ENCODE peak calls at places on chromosomes 6 and 20, in five cellular contexts. F is fibroblast of lung, W is astrocyte, E is left ventricle myocardium inferior, B is hepatocyte. O is an unnamed sample. For H3K4me1, the result is how much of the 10 kb centered on the place peaks cover.

GRCh38 chr6:40803897-40804702 is 216.9 kb upstream of the LRFN2 start:
- DNase-seq in E (no peak), W (no peak), F (no peak), B (peak), O (no peak)

GRCh38 chr6:1518855-1519254 is 90.9 kb upstream of the FOXC1 start:
- DNase-seq in B (no peak), F (no peak), W (no peak), E (no peak), O (no peak)

GRCh38 chr20:47273591-47274235 is 82.8 kb downstream of the ZMYND8 start:
- DNase-seq in E (no peak), W (peak), B (no peak), F (no peak), O (no peak)

GRCh38 chr20:64140421-64140820 is 23.8 kb upstream of the MYT1 start:
- DNase-seq in F (no peak), W (no peak), E (no peak), B (peak), O (no peak)

GRCh38 chr6:90493332-90493731 is 93.5 kb downstream of the MAP3K7 start:
- DNase-seq in B (no peak), F (peak), E (no peak), W (peak), O (no peak)

GRCh38 chr6:39362487-39362865 is 40.0 kb upstream of the KCNK16 start:
- DNase-seq in B (no peak), W (no peak), F (peak), E (no peak), O (no peak)

GRCh38 chr6:143939364-143939763 is 68.7 kb downstream of the PLAGL1 start:
- DNase-seq in W (no peak), E (no peak), F (no peak), B (no peak), O (no peak)

GRCh38 chr20:46833360-46833759 is 61.3 kb upstream of the EYA2 start:
- DNase-seq in W (no peak), F (no peak), E (no peak), B (no peak), O (no peak)

GRCh38 chr20:43541214-43541613 is 17.6 kb upstream of the SGK2 start:
- DNase-seq in E (no peak), W (peak), B (no peak), F (no peak), O (no peak)

GRCh38 chr6:138287144-138287955 is 69.1 kb upstream of the PBOV1 start:
- DNase-seq in F (no peak), B (peak), W (peak), E (no peak), O (no peak)

GRCh38 chr20:16424780-16425179 is 148.5 kb downstream of the KIF16B start:
- DNase-seq in W (no peak), B (no peak), F (no peak), E (no peak), O (no peak)

GRCh38 chr6:27809939-27810767 is 102.0 kb downstream of the OR2B2 start:
- DNase-seq in E (peak), B (peak), F (peak), W (peak), O (peak)

GRCh38 chr6:42819803-42820508 is 38.1 kb downstream of the BICRAL start:
- DNase-seq in W (no peak), B (no peak), E (no peak), F (peak), O (no peak)

GRCh38 chr6:67411036-67411435 is 1224.0 kb upstream of the ADGRB3 start:
- DNase-seq in E (no peak), F (no peak), B (peak), W (no peak), O (no peak)

GRCh38 chr20:45940053-45940452 is 5.6 kb downstream of the PCIF1 start:
- DNase-seq in F (no peak), E (no peak), B (no peak), W (no peak), O (no peak)

GRCh38 chr20:38076548-38076947 is 43.0 kb downstream of the RPRD1B start:
- DNase-seq in E (no peak), W (no peak), F (no peak), B (no peak), O (no peak)

GRCh38 chr6:52286798-52287432 is 2.4 kb upstream of the MCM3 start:
- DNase-seq in F (peak), W (peak), E (peak), B (peak), O (peak)

GRCh38 chr6:111096246-111096645 is 8.9 kb downstream of the SLC16A10 start:
- DNase-seq in W (no peak), F (no peak), B (peak), E (no peak), O (no peak)

GRCh38 chr6:41707565-41708200 is 27.7 kb downstream of the TFEB start:
- DNase-seq in B (no peak), E (no peak), F (no peak), W (no peak), O (peak)

GRCh38 chr6:27161946-27162603 is 85.4 kb upstream of the PRSS16 start:
- DNase-seq in W (peak), B (peak), E (no peak), F (peak), O (no peak)

GRCh38 chr6:75863784-75864183 is 114.7 kb downstream of the MYO6 start:
- DNase-seq in W (no peak), E (no peak), F (no peak), B (no peak), O (no peak)

GRCh38 chr20:22216984-22217383 is 367.4 kb downstream of the FOXA2 start:
- DNase-seq in B (no peak), F (no peak), E (no peak), W (no peak), O (no peak)

GRCh38 chr6:140062042-140063041 is 687.9 kb upstream of the CITED2 start:
- DNase-seq in F (peak), B (peak), W (peak), E (peak), O (peak)

GRCh38 chr6:52065621-52066020 is 21.8 kb downstream of the PKHD1 start:
- DNase-seq in F (no peak), E (no peak), B (peak), W (no peak), O (no peak)

GRCh38 chr20:34271961-34272360 is 30.7 kb downstream of the ASIP start:
- DNase-seq in W (peak), B (no peak), E (no peak), F (no peak), O (no peak)

GRCh38 chr6:49558233-49558632 is 7.8 kb downstream of the C6orf141 start:
- DNase-seq in F (no peak), B (no peak), E (no peak), W (no peak), O (no peak)

GRCh38 chr20:43752561-43753301 is 25.9 kb upstream of the GTSF1L start:
- DNase-seq in F (peak), B (no peak), W (peak), E (no peak), O (no peak)

GRCh38 chr20:23314714-23315498 is 35.7 kb upstream of the NXT1 start:
- DNase-seq in F (peak), B (no peak), W (no peak), E (peak), O (peak)

GRCh38 chr20:23508449-23508848 is 17.5 kb downstream of the CST8 start:
- DNase-seq in B (no peak), E (no peak), F (no peak), W (no peak), O (no peak)

GRCh38 chr6:1027109-1027794 is 284.6 kb upstream of the FOXQ1 start:
- DNase-seq in W (no peak), B (peak), E (no peak), F (peak), O (no peak)

GRCh38 chr6:27836783-27837635 is 75.2 kb downstream of the OR2B2 start:
- DNase-seq in B (peak), W (peak), F (peak), E (no peak), O (peak)

GRCh38 chr6:42970859-42971612 is 7.9 kb downstream of the PEX6 start:
- DNase-seq in W (peak), E (no peak), B (no peak), F (no peak), O (no peak)

GRCh38 chr6:53961679-53962370 is 149.4 kb upstream of the MLIP start:
- DNase-seq in W (peak), F (no peak), E (no peak), B (peak), O (no peak)

GRCh38 chr6:37029249-37029959 is 23.9 kb downstream of the FGD2 start:
- DNase-seq in W (peak), B (peak), E (peak), F (peak), O (peak)

GRCh38 chr6:6331393-6331792 is 10.9 kb upstream of the F13A1 start:
- DNase-seq in W (no peak), F (no peak), B (no peak), E (no peak), O (no peak)

GRCh38 chr6:23175391-23175790 is 606.0 kb downstream of the HDGFL1 start:
- DNase-seq in E (no peak), F (peak), W (peak), B (no peak), O (no peak)
- H3K27ac ChIP-seq in E (no peak), F (peak), W (peak), B (no peak), O (no peak)

GRCh38 chr20:52785678-52786077 is 186.5 kb upstream of the TSHZ2 start:
- DNase-seq in F (peak), B (no peak), E (peak), W (no peak), O (no peak)

GRCh38 chr20:52789716-52790115 is 182.4 kb upstream of the TSHZ2 start:
- DNase-seq in B (no peak), E (no peak), W (no peak), F (no peak), O (no peak)

GRCh38 chr20:52779125-52779524 is 193.0 kb upstream of the TSHZ2 start:
- DNase-seq in B (no peak), E (no peak), W (no peak), F (peak), O (no peak)

GRCh38 chr20:52783769-52784168 is 188.4 kb upstream of the TSHZ2 start:
- DNase-seq in F (peak), B (no peak), E (no peak), W (no peak), O (no peak)
- TF ChIP-seq CTCF in F (no peak), B (peak), E (peak), W (peak), O (no peak)

GRCh38 chr20:58651548-58651822 is 402 bp downstream of the STX16 start:
- DNase-seq in E (no peak), F (no peak), B (peak), W (no peak), O (no peak)
- H3K4me1 ChIP-seq in E (half or more), F (under half), B (under half), W (half or more), O (half or more)

GRCh38 chr20:3681931-3682820 is at the start of gene ADAM33:
- DNase-seq in W (no peak), E (peak), F (peak), B (peak), O (peak)
- H3K27ac ChIP-seq in W (no peak), E (peak), F (peak), B (peak), O (peak)

GRCh38 chr6:169961772-169962561 is 210.5 kb downstream of the ERMARD start:
- DNase-seq in W (no peak), B (peak), F (no peak), E (peak), O (peak)
- TF ChIP-seq CTCF in W (no peak), B (peak), F (no peak), E (peak), O (no peak)

GRCh38 chr6:108920751-108921150 is 72.5 kb downstream of the ARMC2 start:
- DNase-seq in E (no peak), F (no peak), W (no peak), B (no peak), O (no peak)

GRCh38 chr6:108916026-108916689 is 67.9 kb downstream of the ARMC2 start:
- DNase-seq in E (no peak), W (no peak), F (no peak), B (no peak), O (no peak)

GRCh38 chr6:108922499-108922898 is 74.3 kb downstream of the ARMC2 start:
- DNase-seq in B (no peak), W (no peak), E (no peak), F (no peak), O (no peak)

GRCh38 chr6:108921547-108922331 is 73.5 kb downstream of the ARMC2 start:
- DNase-seq in W (peak), F (peak), E (no peak), B (no peak), O (peak)
- H3K4me1 ChIP-seq in W (under half), F (under half), E (under half), B (under half), O (under half)

GRCh38 chr20:50347568-50347981 is 156.9 kb downstream of the CEBPB start:
- DNase-seq in E (no peak), W (no peak), F (no peak), B (no peak), O (no peak)
- H3K27ac ChIP-seq in E (peak), W (no peak), F (no peak), B (peak), O (peak)

GRCh38 chr6:161354956-161355355 is 81.1 kb upstream of the AGPAT4 start:
- DNase-seq in F (no peak), B (no peak), W (no peak), E (no peak), O (no peak)

GRCh38 chr6:161349886-161350285 is 76.0 kb upstream of the AGPAT4 start:
- DNase-seq in B (no peak), F (no peak), W (no peak), E (no peak), O (no peak)

GRCh38 chr6:161353208-161353613 is 79.3 kb upstream of the AGPAT4 start:
- DNase-seq in F (peak), B (peak), E (no peak), W (no peak), O (no peak)

GRCh38 chr6:161354241-161354840 is 80.5 kb upstream of the AGPAT4 start:
- DNase-seq in B (no peak), E (no peak), W (no peak), F (no peak), O (no peak)

GRCh38 chr6:161351855-161352254 is 78.0 kb upstream of the AGPAT4 start:
- DNase-seq in F (no peak), E (no peak), W (no peak), B (no peak), O (no peak)
- TF ChIP-seq CTCF in F (no peak), E (no peak), W (no peak), B (no peak), O (no peak)

DNA sequence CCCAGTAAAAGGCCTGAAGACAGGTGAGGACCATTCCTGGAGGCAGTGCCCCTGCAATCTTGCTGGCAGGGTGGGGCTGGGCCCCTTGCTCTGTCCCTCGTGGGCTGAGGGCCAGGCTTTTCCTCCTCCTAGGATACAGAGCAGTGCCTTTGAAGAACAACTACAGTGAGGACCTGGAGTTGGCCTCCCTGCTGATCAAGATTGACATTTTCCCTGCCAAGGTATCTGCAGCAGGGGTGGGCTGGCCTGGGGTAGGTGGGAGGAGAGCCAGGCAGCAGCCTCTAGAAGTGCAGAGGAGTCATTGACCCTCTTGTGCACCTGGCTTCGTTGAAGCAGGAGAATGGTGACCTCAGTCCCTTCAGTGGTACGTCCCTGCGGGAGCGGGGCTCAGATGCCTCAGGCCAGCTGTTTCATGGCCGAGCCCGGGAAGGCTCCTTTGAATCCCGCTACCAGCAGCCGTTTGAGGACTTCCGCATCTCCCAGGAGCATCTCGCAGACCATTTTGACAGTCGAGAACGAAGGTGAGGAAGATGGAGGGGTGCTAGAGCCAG is 36.5 kb downstream of the PLCG1 start:
- DNase-seq in B (no peak), F (no peak), W (no peak), E (no peak), O (peak)
- H3K4me1 ChIP-seq in B (under half), F (under half), W (under half), E (half or more), O (under half)